ENCODE peak calls at places on chromosomes 13 and 19, in four cellular contexts. One of them, this sample, is unnamed. For H3K4me1, the result is how much of the 10 kb centered on the place peaks cover.

GRCh38 chr19:33804021-33804799 is 7.5 kb downstream of the KCTD15 start:
- DNase-seq in stomach: peak
- DNase-seq in Panc1: no peak
- DNase-seq in SK-N-SH: no peak
- DNase-seq in this sample: peak

GRCh38 chr19:3470500-3471128 is 9.7 kb downstream of the SMIM24 start:
- DNase-seq in stomach: no peak
- DNase-seq in Panc1: no peak
- DNase-seq in SK-N-SH: peak
- DNase-seq in this sample: no peak

GRCh38 chr19:50510121-50510670 is 795 bp downstream of the JOSD2 start:
- DNase-seq in stomach: no peak
- DNase-seq in Panc1: no peak
- DNase-seq in SK-N-SH: peak
- DNase-seq in this sample: no peak

GRCh38 chr13:102141625-102142472 is 260.0 kb downstream of the FGF14 start:
- DNase-seq in stomach: no peak
- DNase-seq in Panc1: no peak
- DNase-seq in SK-N-SH: no peak
- DNase-seq in this sample: no peak

GRCh38 chr19:3459322-3459881 is 20.9 kb downstream of the SMIM24 start:
- DNase-seq in stomach: peak
- DNase-seq in Panc1: no peak
- DNase-seq in SK-N-SH: peak
- DNase-seq in this sample: peak

GRCh38 chr19:38684078-38684861 is 36.8 kb downstream of the ACTN4 start:
- DNase-seq in stomach: peak
- DNase-seq in Panc1: peak
- DNase-seq in SK-N-SH: no peak
- DNase-seq in this sample: peak

GRCh38 chr19:29376855-29377354 is 148.9 kb upstream of the VSTM2B start:
- DNase-seq in stomach: peak
- DNase-seq in Panc1: no peak
- DNase-seq in SK-N-SH: no peak
- DNase-seq in this sample: no peak

GRCh38 chr13:65470781-65471180 is 1759.4 kb downstream of the PCDH9 start:
- DNase-seq in stomach: no peak
- DNase-seq in Panc1: no peak
- DNase-seq in SK-N-SH: no peak
- DNase-seq in this sample: no peak

GRCh38 chr19:19436137-19436691 is 30.7 kb downstream of the GATAD2A start:
- DNase-seq in stomach: no peak
- DNase-seq in Panc1: no peak
- DNase-seq in SK-N-SH: peak
- DNase-seq in this sample: no peak

GRCh38 chr13:109776575-109776974 is 9.8 kb downstream of the IRS2 start:
- DNase-seq in stomach: no peak
- DNase-seq in Panc1: no peak
- DNase-seq in SK-N-SH: no peak
- DNase-seq in this sample: no peak

GRCh38 chr19:55345818-55346724 is 6.4 kb downstream of the KMT5C start:
- DNase-seq in stomach: peak
- DNase-seq in Panc1: no peak
- DNase-seq in SK-N-SH: peak
- DNase-seq in this sample: peak

DNA sequence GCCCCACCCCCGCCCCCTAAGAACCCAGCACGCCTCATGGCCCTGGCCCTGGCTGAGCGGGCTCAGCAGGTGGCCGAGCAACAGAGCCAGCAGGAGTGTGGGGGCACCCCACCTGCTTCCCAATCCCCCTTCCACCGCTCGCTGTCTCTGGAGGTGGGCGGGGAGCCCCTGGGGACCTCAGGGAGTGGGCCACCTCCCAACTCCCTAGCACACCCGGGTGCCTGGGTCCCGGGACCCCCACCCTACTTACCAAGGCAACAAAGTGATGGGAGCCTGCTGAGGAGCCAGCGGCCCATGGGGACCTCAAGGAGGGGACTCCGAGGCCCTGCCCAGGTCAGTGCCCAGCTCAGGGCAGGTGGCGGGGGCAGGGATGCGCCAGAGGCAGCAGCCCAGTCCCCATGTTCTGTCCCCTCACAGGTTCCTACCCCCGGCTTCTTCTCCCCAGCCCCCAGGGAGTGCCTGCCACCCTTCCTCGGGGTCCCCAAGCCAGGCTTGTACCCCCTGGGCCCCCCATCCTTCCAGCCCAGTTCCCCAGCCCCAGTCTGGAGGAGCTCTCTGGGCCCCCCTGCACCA is 11.9 kb downstream of the ARHGAP33 start:
- DNase-seq in stomach: no peak
- DNase-seq in Panc1: no peak
- DNase-seq in SK-N-SH: no peak
- DNase-seq in this sample: no peak
- H3K4me1 ChIP-seq in stomach: under half
- H3K4me1 ChIP-seq in Panc1: under half
- H3K4me1 ChIP-seq in SK-N-SH: under half
- H3K4me1 ChIP-seq in this sample: under half

DNA sequence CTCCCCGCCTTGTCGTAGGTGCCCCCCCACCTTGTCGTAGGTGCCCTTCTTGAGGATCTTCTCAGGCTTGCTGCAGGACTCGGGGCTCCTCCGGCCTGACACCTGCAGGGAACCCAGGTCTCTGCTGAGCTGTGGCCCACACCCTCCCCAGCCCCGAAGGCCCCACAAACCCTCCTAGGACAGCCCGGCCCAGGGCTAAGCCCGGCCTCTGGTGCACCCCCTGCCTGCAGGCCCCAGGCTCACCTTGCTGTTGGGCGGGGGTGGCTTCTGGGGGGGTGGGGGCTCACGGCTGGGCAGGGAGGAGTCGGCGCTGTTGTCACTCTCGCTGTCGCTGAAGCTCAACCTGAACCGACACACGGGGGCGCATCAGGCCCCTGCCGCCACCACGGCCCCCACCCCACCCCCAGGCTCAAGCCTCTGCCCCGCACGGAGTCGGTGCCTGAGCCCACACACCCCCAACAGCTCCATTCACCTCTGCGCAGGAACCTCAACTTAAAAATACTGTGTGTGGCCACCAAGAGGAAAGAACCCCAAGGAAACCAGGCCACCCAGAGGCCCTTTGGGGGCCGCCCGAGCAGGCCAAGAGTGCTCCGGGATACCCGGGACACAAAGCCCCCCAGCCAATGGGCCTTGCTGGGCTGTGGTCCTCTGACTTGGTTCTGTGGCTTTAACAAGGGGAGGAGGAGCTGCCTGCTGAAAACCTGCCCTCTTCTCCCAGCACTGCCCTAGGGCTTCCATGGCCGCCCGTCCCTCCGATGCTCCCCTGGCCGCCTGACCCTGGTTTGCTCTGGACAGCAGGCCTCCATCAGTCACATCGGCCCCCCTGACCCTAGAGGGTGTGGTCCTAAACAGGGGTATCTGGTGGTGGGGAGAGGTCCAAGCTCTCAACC is 65.8 kb downstream of the MLLT1 start:
- DNase-seq in stomach: no peak
- DNase-seq in Panc1: no peak
- DNase-seq in SK-N-SH: peak
- DNase-seq in this sample: no peak
- TF ChIP-seq POLR2AphosphoS5 in stomach: no peak
- TF ChIP-seq POLR2AphosphoS5 in Panc1: no peak
- TF ChIP-seq POLR2AphosphoS5 in SK-N-SH: no peak
- TF ChIP-seq POLR2AphosphoS5 in this sample: no peak

DNA sequence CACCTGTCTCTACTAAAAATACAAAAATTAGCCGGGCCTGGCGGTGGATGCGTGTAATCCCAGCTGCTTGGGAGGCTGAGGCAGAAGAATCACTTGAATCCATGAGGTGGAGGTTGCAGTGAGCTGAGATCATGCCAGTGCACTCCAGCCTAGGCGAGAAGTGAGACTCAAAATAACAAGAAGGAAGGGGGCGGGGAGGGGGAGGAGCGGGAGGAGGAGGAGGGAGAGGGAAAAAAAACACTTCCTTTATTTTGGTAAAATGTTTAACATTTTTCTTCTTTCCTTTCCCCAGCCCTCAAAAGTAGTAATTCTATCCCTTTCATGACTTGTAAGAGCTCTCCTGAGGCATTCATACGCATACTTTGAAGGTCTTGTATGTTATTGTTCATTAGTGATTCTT is 44.3 kb downstream of the SPRY2 start:
- DNase-seq in stomach: no peak
- DNase-seq in Panc1: no peak
- DNase-seq in SK-N-SH: no peak
- DNase-seq in this sample: no peak
- H3K4me3 ChIP-seq in stomach: no peak
- H3K4me3 ChIP-seq in Panc1: no peak
- H3K4me3 ChIP-seq in SK-N-SH: no peak
- H3K4me3 ChIP-seq in this sample: no peak

GRCh38 chr19:45779231-45780145 is 2.8 kb downstream of the DMPK start:
- DNase-seq in stomach: peak
- DNase-seq in Panc1: no peak
- DNase-seq in SK-N-SH: peak
- DNase-seq in this sample: peak
- H3K4me1 ChIP-seq in stomach: half or more
- H3K4me1 ChIP-seq in Panc1: under half
- H3K4me1 ChIP-seq in SK-N-SH: under half
- H3K4me1 ChIP-seq in this sample: under half

This sample was measured in transverse colon.